ENCODE peak calls at places on chromosome 3, in eight cellular contexts. O is fibroblast of pulmonary artery; P is colonic mucosa; Z is T-helper 2 cell; I is DMS153; W is nephron progenitor cell; Y is left lung; S is stimulated activated naive CD8-positive, alpha-beta T cell treated with anti-CD3 and anti-CD28 coated beads, Interleukin-15, Interleukin-2, amounts not matched to agents 100 U/mL and 50 U/mL, for 24 hours. L is an unnamed sample.

GRCh38 chr3:143139786-143140185 is 20.2 kb downstream of the CHST2 start:
- DNase-seq in O (peak; percentile 80), P (no peak), Z (no peak), I (no peak), W (no peak), Y (no peak), S (no peak), L (no peak)

GRCh38 chr3:128226794-128227399 is 73.6 kb downstream of the EEFSEC start:
- DNase-seq in O (peak; percentile 42), P (peak; percentile 37), Z (peak; percentile 11), I (no peak), W (peak; percentile 69), Y (no peak), S (peak; percentile 38), L (no peak)

GRCh38 chr3:72237679-72238320 is 452.9 kb upstream of the PROK2 start:
- DNase-seq in O (no peak), P (no peak), Z (no peak), I (no peak), W (no peak), Y (no peak), S (no peak), L (no peak)

GRCh38 chr3:81242871-81243270 is 518.6 kb downstream of the GBE1 start:
- DNase-seq in O (peak; percentile 50), P (no peak), Z (no peak), I (no peak), W (no peak), Y (no peak), S (no peak), L (peak; percentile 28)

GRCh38 chr3:114762144-114762543 is 384.9 kb downstream of the ZBTB20 start:
- DNase-seq in O (no peak), P (no peak), Z (no peak), I (no peak), W (no peak), Y (no peak), S (no peak), L (no peak)

GRCh38 chr3:150146891-150147761 is 176.4 kb upstream of the PFN2 start:
- DNase-seq in O (peak; percentile 91), P (no peak), Z (no peak), I (no peak), W (no peak), Y (no peak), S (peak; percentile 11), L (no peak)

GRCh38 chr3:196216681-196217211 is 412 bp downstream of the SLC51A start:
- DNase-seq in O (no peak), P (no peak), Z (no peak), I (no peak), W (no peak), Y (no peak), S (no peak), L (no peak)

GRCh38 chr3:133112666-133113065 is 74.5 kb downstream of the TMEM108 start:
- DNase-seq in O (peak; percentile 21), P (no peak), Z (no peak), I (no peak), W (no peak), Y (no peak), S (no peak), L (no peak)

GRCh38 chr3:56682458-56683121 is 475 bp downstream of the TASOR start:
- DNase-seq in O (peak; percentile 74), P (peak; percentile 83), Z (peak; percentile 89), I (peak; percentile 15), W (peak; percentile 79), Y (peak; percentile 93), S (peak; percentile 80), L (peak; percentile 22)

GRCh38 chr3:147419062-147419701 is 10.0 kb downstream of the ZIC1 start:
- DNase-seq in O (peak; percentile 32), P (no peak), Z (no peak), I (no peak), W (peak; percentile 84), Y (peak; percentile 51), S (no peak), L (no peak)

GRCh38 chr3:125150525-125151436 is 61.8 kb downstream of the SLC12A8 start:
- DNase-seq in O (peak; percentile 49), P (peak; percentile 69), Z (peak; percentile 74), I (no peak), W (peak; percentile 26), Y (no peak), S (peak; percentile 73), L (no peak)

GRCh38 chr3:189292667-189293478 is 121.1 kb downstream of the TPRG1 start:
- DNase-seq in O (no peak), P (no peak), Z (no peak), I (no peak), W (no peak), Y (no peak), S (no peak), L (no peak)